ENCODE peak calls at places on chromosomes 1 and 21, in four cellular contexts. N, F, S and L are unnamed samples.

GRCh38 chr21:35343046-35343816 is 294.1 kb upstream of the RUNX1 start:
- DNase-seq in N (no peak), S (no peak), F (no peak), L (no peak)

GRCh38 chr1:203147376-203147775 is 19.9 kb downstream of the ADORA1 start:
- DNase-seq in N (no peak), S (no peak), F (no peak), L (no peak)

GRCh38 chr1:6143392-6143791 is 36.7 kb downstream of the CHD5 start:
- DNase-seq in F (no peak), N (no peak), S (no peak), L (no peak)

GRCh38 chr1:33175865-33176264 is 6.0 kb downstream of the TRIM62 start:
- DNase-seq in S (no peak), N (no peak), F (no peak), L (no peak)

GRCh38 chr1:243731301-243731891 is 118.6 kb downstream of the AKT3 start:
- DNase-seq in F (no peak), S (no peak), N (no peak), L (no peak)

GRCh38 chr1:198492872-198493271 is 47.6 kb downstream of the ATP6V1G3 start:
- DNase-seq in S (no peak), F (peak; percentile 59), N (no peak), L (peak; percentile 73)

GRCh38 chr1:16628361-16629111 is 15.2 kb upstream of the NBPF1 start:
- DNase-seq in N (no peak), F (no peak), S (no peak), L (no peak)

GRCh38 chr1:31297273-31298247 is 728 bp downstream of the ZCCHC17 start:
- DNase-seq in S (peak; percentile 15), N (no peak), F (no peak), L (peak; percentile 65)

GRCh38 chr1:208475951-208476824 is 232.0 kb upstream of the PLXNA2 start:
- DNase-seq in S (peak; percentile 83), N (no peak), F (peak; percentile 12), L (peak; percentile 28)

GRCh38 chr21:36654341-36654740 is 44.6 kb upstream of the SIM2 start:
- DNase-seq in F (no peak), N (no peak), S (no peak), L (no peak)

GRCh38 chr1:209241481-209241880 is 342.0 kb upstream of the CAMK1G start:
- DNase-seq in F (no peak), N (no peak), S (no peak), L (peak; percentile 7)

GRCh38 chr1:22978299-22978698 is 5.6 kb upstream of the LACTBL1 start:
- DNase-seq in S (no peak), N (no peak), F (no peak), L (no peak)

GRCh38 chr1:6813165-6813564 is 27.9 kb downstream of the CAMTA1 start:
- DNase-seq in F (no peak), S (no peak), N (no peak), L (no peak)

GRCh38 chr1:89633745-89634625 is 1.1 kb downstream of the LRRC8C start:
- DNase-seq in S (peak; percentile 36), N (no peak), F (no peak), L (peak; percentile 62)

GRCh38 chr1:228986093-228986904 is 251.0 kb downstream of the RHOU start:
- DNase-seq in S (no peak), F (peak; percentile 41), N (no peak), L (peak; percentile 36)

GRCh38 chr1:95118019-95118499 is 904 bp downstream of the TLCD4 start:
- DNase-seq in S (no peak), N (no peak), F (no peak), L (no peak)

GRCh38 chr21:43318841-43319781 is 107.8 kb downstream of the SIK1 start:
- DNase-seq in N (no peak), S (no peak), F (no peak), L (peak; percentile 68)

GRCh38 chr1:41313661-41314131 is 47.5 kb upstream of the FOXO6 start:
- DNase-seq in N (no peak), F (no peak), S (no peak), L (peak; percentile 31)

GRCh38 chr1:24803220-24803619 is 58.0 kb downstream of the CLIC4 start:
- DNase-seq in S (no peak), N (no peak), F (no peak), L (no peak)

GRCh38 chr1:111563619-111564018 is 56.0 kb upstream of the RAP1A start:
- DNase-seq in F (peak; percentile 43), N (no peak), S (no peak), L (peak; percentile 53)

GRCh38 chr1:50108497-50109073 is at the start of gene ELAVL4:
- DNase-seq in S (peak; percentile 92), F (no peak), N (no peak), L (no peak)

GRCh38 chr1:215682232-215682631 is 115.1 kb downstream of the KCTD3 start:
- DNase-seq in N (no peak), F (no peak), S (peak; percentile 21), L (peak; percentile 15)

GRCh38 chr1:56617141-56617540 is 28.0 kb upstream of the PRKAA2 start:
- DNase-seq in N (no peak), S (no peak), F (no peak), L (peak; percentile 28)